ENCODE peak calls at places on chromosomes 7 and 10, in seven cellular contexts. C is heart right ventricle; E is activated CD8-positive, alpha-beta memory T cell treated with anti-CD3 and anti-CD28 coated beads for 1 hour; H is stimulated activated CD8-positive, alpha-beta memory T cell treated with anti-CD3 and anti-CD28 coated beads, Interleukin-4, amount 100 ng/mL, for 48 hours; Z is neural crest cell; O is esophagus squamous epithelium; U is cerebellar nuclear complex. X is an unnamed sample.
A peak's percentile ranks its signal among the peaks of the same experiment; 100 is the strongest.

GRCh38 chr10:69061305-69062161 is 26.4 kb upstream of the SRGN start:
- DNase-seq in C (peak; percentile 52), E (no peak), H (peak; percentile 43), Z (no peak), O (no peak), U (no peak), X (no peak)

GRCh38 chr7:112869111-112869774 is 79.0 kb upstream of the TMEM168 start:
- DNase-seq in C (no peak), E (no peak), H (peak; percentile 67), Z (peak; percentile 37), O (no peak), U (no peak), X (no peak)

GRCh38 chr7:55307123-55307916 is 57.8 kb upstream of the LANCL2 start:
- DNase-seq in C (no peak), E (no peak), H (no peak), Z (no peak), O (no peak), U (no peak), X (no peak)

GRCh38 chr10:70575874-70576802 is 26.4 kb downstream of the PRF1 start:
- DNase-seq in C (peak; percentile 38), E (no peak), H (no peak), Z (no peak), O (no peak), U (no peak), X (no peak)

GRCh38 chr10:124033887-124034218 is 59.5 kb downstream of the CHST15 start:
- DNase-seq in C (peak; percentile 53), E (no peak), H (no peak), Z (no peak), O (no peak), U (no peak), X (no peak)

GRCh38 chr7:1794888-1795542 is 124.9 kb downstream of the ELFN1 start:
- DNase-seq in C (no peak), E (no peak), H (no peak), Z (no peak), O (no peak), U (no peak), X (no peak)

GRCh38 chr7:50469181-50469580 is 19.0 kb upstream of the FIGNL1 start:
- DNase-seq in C (no peak), E (no peak), H (no peak), Z (no peak), O (no peak), U (no peak), X (no peak)

GRCh38 chr10:89838002-89838615 is 136.7 kb downstream of the KIF20B start:
- DNase-seq in C (no peak), E (no peak), H (no peak), Z (no peak), O (no peak), U (no peak), X (no peak)

GRCh38 chr7:112422842-112423496 is 27.3 kb upstream of the IFRD1 start:
- DNase-seq in C (peak; percentile 55), E (no peak), H (peak; percentile 34), Z (no peak), O (no peak), U (peak; percentile 3), X (no peak)

GRCh38 chr10:132806126-132807061 is 20.4 kb upstream of the NKX6-2 start:
- DNase-seq in C (no peak), E (no peak), H (no peak), Z (no peak), O (no peak), U (no peak), X (no peak)

GRCh38 chr10:31604141-31604540 is 285.1 kb downstream of the ZEB1 start:
- DNase-seq in C (peak; percentile 27), E (no peak), H (no peak), Z (no peak), O (no peak), U (no peak), X (no peak)

GRCh38 chr10:60778978-60779668 is 845 bp downstream of the CDK1 start:
- DNase-seq in C (no peak), E (no peak), H (no peak), Z (no peak), O (no peak), U (no peak), X (no peak)